ENCODE peak calls at places on chromosomes 2 and 18, in five cellular contexts. K, C, Y, B and X are unnamed samples.

GRCh38 chr2:19801367-19802087 is 100.3 kb downstream of the TTC32 start:
- DNase-seq in K (peak), C (no peak), Y (peak), B (no peak), X (peak)

GRCh38 chr2:97720746-97721145 is 7.4 kb downstream of the ZAP70 start:
- DNase-seq in K (no peak), C (no peak), Y (no peak), B (no peak), X (no peak)

GRCh38 chr2:27152796-27153464 is 4.1 kb downstream of the TCF23 start:
- DNase-seq in K (no peak), C (no peak), Y (no peak), B (no peak), X (no peak)

GRCh38 chr2:241797441-241798080 is 11.4 kb upstream of the NEU4 start:
- DNase-seq in K (peak), C (no peak), Y (no peak), B (no peak), X (no peak)

GRCh38 chr2:12321017-12321641 is 395.6 kb upstream of the TRIB2 start:
- DNase-seq in K (peak), C (no peak), Y (no peak), B (no peak), X (no peak)

GRCh38 chr18:76374330-76375281 is 120.4 kb downstream of the ZNF516 start:
- DNase-seq in K (no peak), C (no peak), Y (no peak), B (no peak), X (no peak)

GRCh38 chr2:40097691-40098376 is 318.8 kb upstream of the THUMPD2 start:
- DNase-seq in K (no peak), C (no peak), Y (peak), B (no peak), X (no peak)

GRCh38 chr18:73942956-73943355 is 204.7 kb downstream of the FBXO15 start:
- DNase-seq in K (no peak), C (no peak), Y (no peak), B (no peak), X (no peak)

GRCh38 chr2:237434916-237435315 is 21.0 kb upstream of the COL6A3 start:
- DNase-seq in K (no peak), C (peak), Y (no peak), B (no peak), X (no peak)

GRCh38 chr2:175275499-175275898 is 94.0 kb upstream of the ATP5MC3 start:
- DNase-seq in K (no peak), C (no peak), Y (no peak), B (no peak), X (no peak)

GRCh38 chr2:176658708-176659107 is 389.5 kb downstream of the MTX2 start:
- DNase-seq in K (no peak), C (no peak), Y (no peak), B (no peak), X (no peak)

GRCh38 chr18:46199515-46200147 is 95.4 kb downstream of the HAUS1 start:
- DNase-seq in K (no peak), C (no peak), Y (peak), B (peak), X (no peak)

GRCh38 chr2:223026357-223027110 is 25.5 kb upstream of the KCNE4 start:
- DNase-seq in K (no peak), C (no peak), Y (peak), B (no peak), X (no peak)

GRCh38 chr2:63982335-63982734 is 36.9 kb downstream of the VPS54 start:
- DNase-seq in K (no peak), C (no peak), Y (no peak), B (no peak), X (no peak)

GRCh38 chr18:26908906-26909305 is 43.4 kb upstream of the AQP4 start:
- DNase-seq in K (no peak), C (no peak), Y (no peak), B (no peak), X (no peak)

GRCh38 chr2:1498176-1498575 is 84.9 kb downstream of the TPO start:
- DNase-seq in K (no peak), C (no peak), Y (no peak), B (no peak), X (peak)

GRCh38 chr2:108448678-108449409 is at the start of gene GCC2:
- DNase-seq in K (peak), C (peak), Y (peak), B (peak), X (peak)

GRCh38 chr2:8539743-8540551 is 141.9 kb upstream of the ID2 start:
- DNase-seq in K (peak), C (no peak), Y (no peak), B (peak), X (peak)

GRCh38 chr2:219031005-219031738 is 10.1 kb downstream of the CFAP65 start:
- DNase-seq in K (no peak), C (no peak), Y (no peak), B (no peak), X (peak)

GRCh38 chr2:191620144-191620543 is 57.8 kb upstream of the NABP1 start:
- DNase-seq in K (no peak), C (no peak), Y (no peak), B (no peak), X (no peak)

GRCh38 chr2:99572380-99572779 is 82.6 kb upstream of the REV1 start:
- DNase-seq in K (no peak), C (no peak), Y (no peak), B (no peak), X (no peak)

GRCh38 chr2:180494286-180494685 is 486.1 kb upstream of the UBE2E3 start:
- DNase-seq in K (no peak), C (no peak), Y (no peak), B (peak), X (no peak)

GRCh38 chr18:59383831-59384230 is 24.8 kb upstream of the LMAN1 start:
- DNase-seq in K (no peak), C (no peak), Y (no peak), B (peak), X (no peak)

GRCh38 chr2:241009601-241010530 is 11.4 kb downstream of the SNED1 start:
- DNase-seq in K (peak), C (peak), Y (no peak), B (peak), X (peak)

GRCh38 chr2:171513719-171514160 is 8.5 kb upstream of the CYBRD1 start:
- DNase-seq in K (no peak), C (no peak), Y (no peak), B (peak), X (no peak)

GRCh38 chr2:198231562-198231961 is 427.2 kb downstream of the PLCL1 start:
- DNase-seq in K (no peak), C (no peak), Y (no peak), B (peak), X (no peak)

GRCh38 chr2:171807831-171808393 is 86.1 kb downstream of the SLC25A12 start:
- DNase-seq in K (no peak), C (no peak), Y (no peak), B (no peak), X (no peak)

GRCh38 chr2:237790353-237790752 is 8.2 kb upstream of the RBM44 start:
- DNase-seq in K (no peak), C (no peak), Y (no peak), B (no peak), X (no peak)

GRCh38 chr18:51127664-51128063 is 69.8 kb downstream of the MEX3C start:
- DNase-seq in K (no peak), C (no peak), Y (no peak), B (no peak), X (no peak)

GRCh38 chr18:46373131-46373530 is 268.9 kb downstream of the HAUS1 start:
- DNase-seq in K (no peak), C (no peak), Y (no peak), B (no peak), X (no peak)

GRCh38 chr2:215638687-215639086 is 202.8 kb upstream of the FN1 start:
- DNase-seq in K (no peak), C (no peak), Y (no peak), B (no peak), X (no peak)

GRCh38 chr2:199596549-199596948 is 138.8 kb upstream of the SATB2 start:
- DNase-seq in K (no peak), C (no peak), Y (peak), B (no peak), X (no peak)

GRCh38 chr2:24228470-24228869 is 53.6 kb downstream of the FAM228A start:
- DNase-seq in K (no peak), C (no peak), Y (peak), B (no peak), X (no peak)

GRCh38 chr2:173192071-173192470 is 116.4 kb downstream of the MAP3K20 start:
- DNase-seq in K (no peak), C (no peak), Y (no peak), B (no peak), X (no peak)

GRCh38 chr2:241853651-241854341 is 4.9 kb downstream of the PDCD1 start:
- DNase-seq in K (peak), C (no peak), Y (no peak), B (no peak), X (peak)

GRCh38 chr2:100135415-100135814 is 7.0 kb downstream of the AFF3 start:
- DNase-seq in K (no peak), C (no peak), Y (no peak), B (no peak), X (no peak)

GRCh38 chr2:173858297-173858731 is 106.9 kb downstream of the SP3 start:
- DNase-seq in K (no peak), C (no peak), Y (no peak), B (no peak), X (no peak)

GRCh38 chr2:40431600-40431955 is 20.3 kb downstream of the SLC8A1 start:
- DNase-seq in K (peak), C (no peak), Y (no peak), B (no peak), X (no peak)

GRCh38 chr2:241158546-241158900 is 8.3 kb downstream of the PPP1R7 start:
- DNase-seq in K (no peak), C (no peak), Y (no peak), B (peak), X (no peak)